ENCODE peak calls at places on chromosome 6, in six cellular contexts. R, J, E, X, B and Q are unnamed samples.

GRCh38 chr6:118825661-118826060 is 68.3 kb upstream of the ASF1A start:
- DNase-seq in R (no peak), J (no peak), E (no peak), X (no peak), B (no peak), Q (no peak)

GRCh38 chr6:33430991-33431879 is 11.4 kb downstream of the SYNGAP1 start:
- DNase-seq in R (peak; percentile 83), J (peak; percentile 88), E (peak; percentile 87), X (no peak), B (peak; percentile 82), Q (peak; percentile 63)

GRCh38 chr6:72040106-72040505 is 153.8 kb downstream of the RIMS1 start:
- DNase-seq in R (no peak), J (no peak), E (no peak), X (peak; percentile 65), B (peak; percentile 7), Q (no peak)

GRCh38 chr6:30136570-30137286 is 788 bp downstream of the TRIM40 start:
- DNase-seq in R (peak; percentile 21), J (no peak), E (no peak), X (no peak), B (no peak), Q (no peak)

GRCh38 chr6:153563001-153563400 is 431.9 kb upstream of the RGS17 start:
- DNase-seq in R (no peak), J (no peak), E (no peak), X (no peak), B (no peak), Q (no peak)

GRCh38 chr6:14077193-14077853 is 40.2 kb upstream of the CD83 start:
- DNase-seq in R (peak; percentile 22), J (no peak), E (no peak), X (no peak), B (no peak), Q (no peak)

GRCh38 chr6:26575494-26575939 is 21.2 kb upstream of the ABT1 start:
- DNase-seq in R (no peak), J (no peak), E (no peak), X (no peak), B (peak; percentile 72), Q (peak; percentile 88)

GRCh38 chr6:105608711-105609374 is 206.0 kb upstream of the PREP start:
- DNase-seq in R (no peak), J (no peak), E (no peak), X (peak; percentile 76), B (peak; percentile 95), Q (peak; percentile 90)

GRCh38 chr6:16591681-16592549 is 169.3 kb downstream of the ATXN1 start:
- DNase-seq in R (peak; percentile 23), J (no peak), E (no peak), X (no peak), B (no peak), Q (peak; percentile 68)

GRCh38 chr6:138571174-138571573 is 71.9 kb upstream of the NHSL1 start:
- DNase-seq in R (no peak), J (no peak), E (no peak), X (no peak), B (no peak), Q (peak; percentile 15)

GRCh38 chr6:27545271-27546046 is 72.6 kb upstream of the ZNF184 start:
- DNase-seq in R (peak; percentile 58), J (peak; percentile 46), E (no peak), X (peak; percentile 11), B (peak; percentile 87), Q (peak; percentile 59)

GRCh38 chr6:169653691-169654090 is 48.1 kb downstream of the WDR27 start:
- DNase-seq in R (no peak), J (no peak), E (no peak), X (no peak), B (no peak), Q (no peak)

GRCh38 chr6:24847402-24847801 is 48.7 kb upstream of the ARMH2 start:
- DNase-seq in R (no peak), J (no peak), E (no peak), X (no peak), B (no peak), Q (no peak)

GRCh38 chr6:73969982-73970960 is 274.3 kb downstream of the CD109 start:
- DNase-seq in R (peak; percentile 8), J (peak; percentile 60), E (no peak), X (peak; percentile 53), B (peak; percentile 55), Q (peak; percentile 76)

GRCh38 chr6:49743427-49743826 is 761 bp downstream of the CRISP3 start:
- DNase-seq in R (no peak), J (no peak), E (no peak), X (no peak), B (no peak), Q (no peak)

GRCh38 chr6:170029416-170030283 is 261.2 kb downstream of the DLL1 start:
- DNase-seq in R (no peak), J (no peak), E (no peak), X (no peak), B (no peak), Q (no peak)

GRCh38 chr6:136547336-136547735 is 2.9 kb downstream of the MAP7 start:
- DNase-seq in R (no peak), J (no peak), E (no peak), X (peak; percentile 17), B (peak; percentile 48), Q (peak; percentile 52)

GRCh38 chr6:33875141-33875581 is 71.4 kb upstream of the MLN start:
- DNase-seq in R (no peak), J (no peak), E (no peak), X (no peak), B (no peak), Q (no peak)

GRCh38 chr6:98977606-98978292 is 30.0 kb upstream of the FBXL4 start:
- DNase-seq in R (no peak), J (no peak), E (no peak), X (no peak), B (no peak), Q (no peak)

GRCh38 chr6:84825461-84825860 is 61.1 kb upstream of the TBX18 start:
- DNase-seq in R (no peak), J (no peak), E (no peak), X (peak; percentile 32), B (peak; percentile 81), Q (peak; percentile 82)